ENCODE peak calls at places on chromosome 13, in six cellular contexts. O is Peyer's patch, F is tibial nerve, Z is body of pancreas, I is IMR-90, J is esophagus squamous epithelium. D is an unnamed sample.
A peak's percentile ranks its signal among the peaks of the same experiment; 100 is the strongest.

GRCh38 chr13:60016229-60016628 is 147.5 kb downstream of the DIAPH3 start:
- DNase-seq in O (no peak), F (no peak), Z (no peak), I (no peak), J (no peak), D (no peak)

GRCh38 chr13:64130600-64130999 is 2715.0 kb upstream of the PCDH20 start:
- DNase-seq in O (no peak), F (no peak), Z (no peak), I (no peak), J (no peak), D (no peak)

GRCh38 chr13:114110091-114110829 is 22.2 kb downstream of the RASA3 start:
- DNase-seq in O (peak; percentile 88), F (peak; percentile 16), Z (peak; percentile 55), I (no peak), J (no peak), D (peak; percentile 51)

GRCh38 chr13:34340534-34340933 is 522.6 kb downstream of the RFC3 start:
- DNase-seq in O (no peak), F (no peak), Z (no peak), I (no peak), J (no peak), D (no peak)

GRCh38 chr13:49428041-49428763 is 15.7 kb downstream of the CAB39L start:
- DNase-seq in O (no peak), F (no peak), Z (no peak), I (no peak), J (no peak), D (no peak)

GRCh38 chr13:42064259-42064658 is 15.8 kb downstream of the DGKH start:
- DNase-seq in O (no peak), F (no peak), Z (no peak), I (peak; percentile 94), J (no peak), D (no peak)

GRCh38 chr13:48400820-48401219 is 12.1 kb downstream of the LPAR6 start:
- DNase-seq in O (no peak), F (no peak), Z (no peak), I (peak; percentile 46), J (no peak), D (no peak)

GRCh38 chr13:44397766-44398223 is 24.2 kb downstream of the SERP2 start:
- DNase-seq in O (no peak), F (no peak), Z (no peak), I (peak; percentile 20), J (no peak), D (peak; percentile 21)

GRCh38 chr13:49584771-49585182 is 581 bp downstream of the RCBTB1 start:
- DNase-seq in O (no peak), F (no peak), Z (peak; percentile 9), I (peak; percentile 6), J (no peak), D (no peak)

GRCh38 chr13:101149735-101150380 is 266.4 kb downstream of the NALCN start:
- DNase-seq in O (no peak), F (no peak), Z (no peak), I (peak; percentile 66), J (no peak), D (no peak)

GRCh38 chr13:113879017-113879416 is 15.1 kb upstream of the GAS6 start:
- DNase-seq in O (no peak), F (no peak), Z (no peak), I (no peak), J (no peak), D (no peak)

GRCh38 chr13:110769097-110769496 is 55.6 kb downstream of the ING1 start:
- DNase-seq in O (no peak), F (no peak), Z (no peak), I (no peak), J (no peak), D (no peak)
- H3K4me3 ChIP-seq in O (no peak overlapping the region), F (no peak overlapping the region), Z (no peak overlapping the region), I (no peak overlapping the region), J (no peak overlapping the region), D (no peak overlapping the region)

DNA sequence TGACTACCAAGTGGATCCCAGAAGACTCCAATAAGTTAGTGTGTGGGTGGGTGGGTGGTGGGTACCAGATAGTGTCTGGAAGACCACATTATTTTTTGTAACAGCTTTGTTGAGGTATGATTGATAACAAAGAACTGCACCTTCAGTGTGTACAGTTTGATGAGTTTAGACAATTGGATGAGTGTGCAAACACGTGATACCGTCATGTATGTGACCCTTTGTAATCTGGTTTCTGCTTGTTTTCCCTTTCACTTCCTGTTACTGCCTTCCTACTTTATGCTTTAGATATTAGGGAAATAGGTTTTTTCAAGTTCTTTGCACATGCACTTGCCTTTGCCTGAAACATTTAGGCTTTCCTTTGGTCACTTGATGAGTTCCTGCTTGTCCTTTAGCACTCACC is 8.5 kb downstream of the RPL21 start:
- DNase-seq in O (no peak), F (no peak), Z (no peak), I (no peak), J (no peak), D (no peak)
- TF ChIP-seq POLR2A in O (no peak), F (no peak), Z (no peak), I (no peak), J (no peak), D (no peak)

DNA sequence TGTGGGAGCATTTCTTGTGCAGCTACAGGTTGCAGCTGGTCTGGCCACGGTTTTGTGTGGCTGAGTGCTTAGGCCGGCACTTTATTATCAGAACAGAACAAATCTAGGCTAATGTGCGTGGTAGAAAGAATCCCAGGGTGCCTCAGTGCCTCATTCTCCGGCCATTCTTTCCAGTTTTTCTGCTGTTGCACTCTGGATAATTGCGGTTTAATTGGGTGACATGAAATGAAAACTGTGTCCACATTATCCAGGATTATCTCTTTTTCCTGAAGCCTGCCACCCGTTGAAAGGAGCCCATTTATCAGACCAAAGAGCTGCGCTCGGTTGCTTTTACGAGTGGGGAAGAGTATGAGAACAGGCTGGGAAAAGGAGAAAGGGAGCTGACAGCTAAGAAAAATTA is 116.9 kb upstream of the SOX21 start:
- DNase-seq in O (no peak), F (no peak), Z (no peak), I (no peak), J (no peak), D (no peak)
- H3K4me3 ChIP-seq in O (no peak overlapping the region), F (no peak overlapping the region), Z (no peak overlapping the region), I (no peak overlapping the region), J (no peak overlapping the region), D (no peak overlapping the region)

GRCh38 chr13:46170268-46170667 is 11.7 kb downstream of the LCP1 start:
- DNase-seq in O (no peak), F (no peak), Z (peak; percentile 10), I (no peak), J (no peak), D (no peak)

GRCh38 chr13:46166947-46167610 is 14.9 kb downstream of the LCP1 start:
- DNase-seq in O (no peak), F (no peak), Z (no peak), I (no peak), J (no peak), D (no peak)

GRCh38 chr13:46166221-46166584 is 15.8 kb downstream of the LCP1 start:
- DNase-seq in O (no peak), F (no peak), Z (no peak), I (no peak), J (no peak), D (no peak)

GRCh38 chr13:46168818-46169217 is 13.2 kb downstream of the LCP1 start:
- DNase-seq in O (no peak), F (no peak), Z (no peak), I (no peak), J (no peak), D (no peak)

DNA sequence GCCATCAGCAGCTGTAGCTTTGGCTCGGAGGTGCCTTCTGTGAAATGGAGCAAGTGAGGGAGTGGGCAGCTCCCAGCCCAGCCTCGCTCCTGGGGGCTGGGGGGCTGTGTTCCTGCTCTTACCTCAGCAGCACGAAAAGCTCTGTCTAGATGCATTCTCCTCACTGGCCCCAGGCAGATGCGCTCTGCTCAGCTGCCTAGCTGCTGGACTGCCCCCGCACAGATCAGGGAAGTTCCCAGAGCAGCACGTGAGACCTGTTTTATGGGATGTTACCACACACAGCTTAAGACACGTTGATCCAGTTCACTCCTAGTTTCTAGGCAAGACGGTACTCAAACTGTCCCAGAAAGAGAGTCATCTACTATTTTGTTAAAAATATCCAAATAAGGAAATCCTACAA is 13.6 kb downstream of the LCP1 start:
- DNase-seq in O (peak; percentile 65), F (no peak), Z (peak; percentile 52), I (no peak), J (no peak), D (peak; percentile 40)
- TF ChIP-seq POLR2A in O (no peak), F (no peak), Z (no peak), I (no peak), J (no peak), D (no peak)

GRCh38 chr13:75871059-75871458 is 234.9 kb downstream of the LMO7 start:
- DNase-seq in O (no peak), F (no peak), Z (no peak), I (no peak), J (no peak), D (no peak)

GRCh38 chr13:75872970-75873369 is 236.8 kb downstream of the LMO7 start:
- DNase-seq in O (no peak), F (no peak), Z (no peak), I (no peak), J (no peak), D (no peak)

GRCh38 chr13:75867718-75868117 is 231.6 kb downstream of the LMO7 start:
- DNase-seq in O (no peak), F (no peak), Z (no peak), I (no peak), J (no peak), D (no peak)

GRCh38 chr13:75870397-75870801 is 234.3 kb downstream of the LMO7 start:
- DNase-seq in O (no peak), F (no peak), Z (no peak), I (peak; percentile 20), J (no peak), D (no peak)

DNA sequence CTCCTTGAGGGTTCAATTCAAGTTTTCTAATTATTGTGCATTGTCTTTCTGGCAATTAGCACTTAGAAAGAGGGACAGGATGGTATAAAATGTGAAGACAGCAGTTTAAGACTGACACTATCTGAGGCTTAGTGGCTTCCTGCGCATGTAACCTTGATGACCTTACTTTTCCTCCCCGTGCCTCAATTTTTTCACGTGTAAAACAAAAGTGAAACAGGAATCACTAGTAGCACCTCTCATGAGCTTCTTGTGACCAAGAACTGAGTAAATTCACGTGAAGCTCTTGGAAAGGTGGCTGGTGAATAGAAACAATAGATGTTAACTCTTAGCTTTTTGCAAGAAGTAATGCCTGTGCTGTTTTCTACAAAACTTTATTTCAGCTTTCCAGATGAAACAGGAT is 233.9 kb downstream of the LMO7 start:
- DNase-seq in O (no peak), F (no peak), Z (no peak), I (no peak), J (no peak), D (no peak)
- H3K4me3 ChIP-seq in O (no peak overlapping the region), F (no peak overlapping the region), Z (no peak overlapping the region), I (no peak overlapping the region), J (no peak overlapping the region), D (no peak overlapping the region)

DNA sequence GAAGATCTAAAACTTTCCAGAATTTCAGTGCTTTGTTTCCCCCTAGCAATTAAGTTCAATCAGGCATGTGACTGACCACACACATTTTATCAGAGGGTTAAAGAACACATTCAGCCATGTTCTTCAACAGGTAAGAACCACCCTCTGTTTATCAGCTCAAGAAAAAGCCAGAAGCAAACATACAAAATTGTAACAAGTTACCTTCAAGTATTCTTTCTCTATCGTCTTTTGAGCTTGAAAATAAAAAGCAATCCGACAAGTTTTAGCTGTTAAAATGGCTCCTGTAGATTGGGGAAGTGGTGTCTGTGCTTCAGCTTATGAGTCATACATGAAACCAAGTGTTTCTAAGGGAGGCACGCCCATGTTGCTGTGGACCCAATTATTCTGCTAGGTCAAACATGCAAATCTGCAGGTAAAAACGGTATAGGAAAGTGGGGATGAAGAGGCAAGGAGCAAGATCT is at the start of gene ELF1:
- DNase-seq in O (peak; percentile 91), F (no peak), Z (peak; percentile 83), I (peak; percentile 52), J (peak; percentile 28), D (no peak)
- TF ChIP-seq POLR2A in O (no peak), F (no peak), Z (peak; percentile 50), I (no peak), J (peak; percentile 61), D (peak; percentile 16)